ENCODE peak calls at places on chromosome 10, in six cellular contexts. A, T, E, P, O and M are unnamed samples.

GRCh38 chr10:4333474-4333894 is 492.5 kb upstream of the AKR1E2 start:
- DNase-seq in P (peak; percentile 16), A (no peak), E (no peak), O (no peak), T (no peak), M (no peak)

GRCh38 chr10:68156373-68157185 is 47.3 kb downstream of the MYPN start:
- DNase-seq in A (no peak), P (peak; percentile 26), T (no peak), O (peak; percentile 70), E (peak; percentile 76), M (no peak)

GRCh38 chr10:114397651-114398145 is 6.6 kb downstream of the AFAP1L2 start:
- DNase-seq in A (no peak), P (no peak), O (peak; percentile 74), T (no peak), E (no peak), M (no peak)

GRCh38 chr10:127612-128432 is 7.4 kb upstream of the ZMYND11 start:
- DNase-seq in P (peak; percentile 41), E (no peak), T (no peak), O (no peak), A (no peak), M (no peak)

GRCh38 chr10:60669491-60669890 is 108.8 kb upstream of the CDK1 start:
- DNase-seq in O (no peak), T (no peak), E (no peak), P (no peak), A (no peak), M (no peak)

GRCh38 chr10:43823237-43823605 is 174.5 kb upstream of the ZNF32 start:
- DNase-seq in P (no peak), E (no peak), A (no peak), T (no peak), O (no peak), M (no peak)

GRCh38 chr10:7889947-7890542 is 71.7 kb downstream of the TAF3 start:
- DNase-seq in A (no peak), E (no peak), T (no peak), O (no peak), P (no peak), M (no peak)

GRCh38 chr10:131266936-131267813 is 44.3 kb downstream of the TCERG1L start:
- DNase-seq in O (peak; percentile 52), A (no peak), P (no peak), E (no peak), T (no peak), M (peak; percentile 45)

GRCh38 chr10:13943735-13944398 is 357.1 kb downstream of the PRPF18 start:
- DNase-seq in A (no peak), P (no peak), O (no peak), T (no peak), E (no peak), M (no peak)

GRCh38 chr10:32985781-32986350 is 27.8 kb upstream of the ITGB1 start:
- DNase-seq in T (no peak), O (no peak), E (no peak), P (peak; percentile 71), A (no peak), M (no peak)

GRCh38 chr10:14481014-14481413 is 150.3 kb upstream of the FRMD4A start:
- DNase-seq in T (no peak), P (no peak), O (no peak), A (no peak), E (no peak), M (no peak)

GRCh38 chr10:102384606-102385429 is 10.7 kb upstream of the NFKB2 start:
- DNase-seq in P (peak; percentile 51), E (no peak), O (no peak), A (no peak), T (no peak), M (no peak)

GRCh38 chr10:125411724-125412123 is 251.4 kb upstream of the CTBP2 start:
- DNase-seq in P (no peak), E (no peak), T (no peak), A (no peak), O (no peak), M (no peak)

GRCh38 chr10:114541081-114541833 is 116.8 kb downstream of the ABLIM1 start:
- DNase-seq in T (peak; percentile 79), O (peak; percentile 89), P (no peak), E (no peak), A (peak; percentile 57), M (no peak)

GRCh38 chr10:127875916-127876315 is 16.8 kb downstream of the CLRN3 start:
- DNase-seq in A (no peak), T (no peak), O (no peak), E (no peak), P (no peak), M (no peak)

GRCh38 chr10:103872137-103872933 is 17.0 kb upstream of the SH3PXD2A start:
- DNase-seq in P (no peak), E (no peak), A (no peak), O (no peak), T (no peak), M (peak; percentile 99)

GRCh38 chr10:22268503-22268902 is 47.7 kb upstream of the COMMD3 start:
- DNase-seq in T (no peak), O (no peak), A (no peak), P (no peak), E (no peak), M (no peak)

GRCh38 chr10:7475046-7475860 is 64.4 kb upstream of the SFMBT2 start:
- DNase-seq in O (peak; percentile 72), T (peak; percentile 70), A (no peak), P (no peak), E (peak; percentile 18), M (no peak)

GRCh38 chr10:28300027-28300426 is 2.8 kb downstream of the MPP7 start:
- DNase-seq in E (no peak), O (no peak), A (no peak), P (no peak), T (no peak), M (no peak)

GRCh38 chr10:44045020-44045419 is 339.9 kb downstream of the CXCL12 start:
- DNase-seq in T (no peak), O (no peak), A (no peak), P (no peak), E (no peak), M (no peak)

GRCh38 chr10:71045188-71045841 is 156.9 kb upstream of the PCBD1 start:
- DNase-seq in A (no peak), T (no peak), O (peak; percentile 62), P (no peak), E (no peak), M (no peak)

GRCh38 chr10:131626274-131626673 is 274.5 kb upstream of the PPP2R2D start:
- DNase-seq in T (no peak), O (no peak), E (no peak), A (no peak), P (no peak), M (no peak)

GRCh38 chr10:22246680-22247391 is 29.0 kb upstream of the EBLN1 start:
- DNase-seq in P (no peak), T (no peak), A (no peak), E (no peak), O (no peak), M (no peak)

GRCh38 chr10:46028584-46029570 is 1.5 kb downstream of the NCOA4 start:
- DNase-seq in A (no peak), P (no peak), T (no peak), O (no peak), E (peak; percentile 51), M (no peak)

GRCh38 chr10:125283191-125283590 is 122.8 kb upstream of the CTBP2 start:
- DNase-seq in T (no peak), E (no peak), A (no peak), P (no peak), O (no peak), M (no peak)

GRCh38 chr10:28913850-28914249 is 236.5 kb downstream of the BAMBI start:
- DNase-seq in O (no peak), P (no peak), T (no peak), A (no peak), E (no peak), M (no peak)

GRCh38 chr10:44725404-44725803 is 185.7 kb upstream of the TMEM72 start:
- DNase-seq in E (no peak), O (no peak), A (no peak), P (peak; percentile 22), T (no peak), M (no peak)

GRCh38 chr10:37680243-37680683 is 177.1 kb downstream of the ZNF248 start:
- DNase-seq in P (no peak), A (no peak), T (peak; percentile 54), E (no peak), O (no peak), M (no peak)

GRCh38 chr10:115936926-115937755 is 335.9 kb downstream of the GFRA1 start:
- DNase-seq in P (no peak), O (no peak), A (no peak), T (no peak), E (no peak), M (no peak)

DNA sequence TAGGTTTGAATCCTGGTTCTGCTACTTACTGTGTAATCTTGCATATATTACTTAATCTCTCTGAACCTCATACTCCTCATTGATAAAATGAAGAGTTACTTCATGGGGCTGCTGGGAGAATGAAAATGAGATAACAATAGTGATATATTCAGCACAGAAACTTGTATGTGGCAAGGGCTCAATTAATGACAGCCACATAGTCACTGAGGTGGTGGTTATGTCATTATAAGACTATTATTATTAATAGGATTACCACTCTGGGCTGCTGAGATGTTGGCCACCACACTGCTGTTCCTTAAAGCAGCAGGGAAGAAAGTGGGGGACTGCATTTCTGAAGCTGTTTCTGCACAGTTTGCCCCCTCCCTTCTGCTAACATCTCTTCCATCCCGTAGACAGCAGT is 100.4 kb upstream of the PDLIM1 start:
- DNase-seq in E (no peak), P (no peak), A (no peak), T (no peak), O (no peak), M (no peak)
- H3K27ac ChIP-seq in E (no peak overlapping the region), P (no peak overlapping the region), A (peak overlapping the region; percentile 96), T (peak overlapping the region; percentile 78), O (peak overlapping the region; percentile 72), M (no peak overlapping the region)

GRCh38 chr10:110802090-110802489 is 69.6 kb upstream of the PDCD4 start:
- DNase-seq in A (no peak), P (no peak), E (no peak), T (no peak), O (no peak), M (no peak)
- H3K27ac ChIP-seq in A (no peak overlapping the region), P (no peak overlapping the region), E (peak overlapping the region; percentile 81), T (peak overlapping the region; percentile 18), O (peak overlapping the region; percentile 65), M (no peak overlapping the region)

GRCh38 chr10:58291538-58292174 is 22.7 kb downstream of the CISD1 start:
- DNase-seq in O (no peak), P (no peak), E (peak; percentile 18), A (no peak), T (no peak), M (no peak)
- H3K27ac ChIP-seq in O (no peak overlapping the region), P (no peak overlapping the region), E (no peak overlapping the region), A (no peak overlapping the region), T (no peak overlapping the region), M (no peak overlapping the region)

DNA sequence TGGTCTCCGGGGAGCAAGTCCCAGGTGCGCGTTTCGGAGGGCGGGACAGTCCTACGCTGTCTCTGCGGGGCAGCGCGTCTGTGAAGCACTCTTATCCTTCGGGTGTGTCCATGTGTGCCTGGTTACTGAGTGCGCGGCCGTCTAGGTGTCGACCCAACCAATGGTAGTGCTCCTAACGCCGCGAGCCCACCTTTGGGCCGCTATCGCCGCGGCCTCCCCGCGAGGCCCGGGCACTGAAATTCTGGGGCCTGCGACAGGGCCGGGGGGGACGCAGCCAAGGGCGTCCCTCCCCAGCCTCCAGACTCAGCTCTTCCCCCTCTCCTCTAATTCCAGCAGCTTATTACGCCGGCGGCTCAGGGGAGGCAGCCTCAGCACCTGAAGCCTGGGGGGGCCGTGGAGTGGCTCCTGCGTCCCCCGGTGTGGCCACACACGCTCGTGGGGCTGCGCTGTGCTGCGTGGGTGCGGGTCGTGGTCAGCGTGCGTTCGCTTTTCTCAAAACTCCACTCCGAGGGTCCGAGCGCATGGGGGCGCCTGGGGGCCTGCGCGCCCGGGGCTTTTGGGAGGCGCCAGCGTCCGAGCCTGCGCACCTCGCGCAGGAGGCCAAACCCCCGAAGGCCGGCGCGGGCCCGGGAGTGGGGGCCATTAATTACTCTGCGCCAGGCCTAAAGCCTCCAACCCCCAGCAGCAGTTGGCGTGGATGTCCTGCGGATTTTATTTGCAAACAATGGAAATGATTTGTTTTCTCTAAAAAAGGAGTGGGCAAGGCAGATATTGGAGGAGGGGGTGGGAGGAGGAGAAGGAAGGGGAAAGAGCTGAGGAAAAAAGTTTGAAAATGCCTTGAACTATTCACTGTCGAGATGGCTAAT is 3.0 kb upstream of the ZNF503 start:
- DNase-seq in O (no peak), T (peak; percentile 69), A (no peak), P (no peak), E (peak; percentile 57), M (no peak)
- H3K27ac ChIP-seq in O (peak overlapping the region; percentile 98), T (no peak overlapping the region), A (no peak overlapping the region), P (no peak overlapping the region), E (peak overlapping the region; percentile 100), M (peak overlapping the region; percentile 85)